ENCODE peak calls at places on chromosomes 13 and 19, in seven cellular contexts. W is mesendoderm, B is IMR-90, F is H1, M is H9, D is neuronal stem cell, U is trophoblast cell. G is an unnamed sample.

GRCh38 chr19:1365306-1365963 is 18.3 kb upstream of the NDUFS7 start:
- DNase-seq in W (no peak), B (no peak), F (no peak), M (no peak), D (no peak), U (no peak), G (no peak)

GRCh38 chr19:19602713-19603320 is 15.7 kb downstream of the PBX4 start:
- DNase-seq in W (no peak), B (no peak), F (no peak), M (no peak), D (no peak), U (no peak), G (no peak)

GRCh38 chr13:80256352-80256932 is 84.5 kb downstream of the SPRY2 start:
- DNase-seq in W (no peak), B (no peak), F (no peak), M (no peak), D (no peak), U (no peak), G (no peak)

GRCh38 chr13:113364371-113364932 is 522 bp upstream of the GRTP1 start:
- DNase-seq in W (no peak), B (no peak), F (no peak), M (no peak), D (peak), U (no peak), G (no peak)

GRCh38 chr19:5093297-5093858 is 124.5 kb downstream of the KDM4B start:
- DNase-seq in W (no peak), B (no peak), F (no peak), M (no peak), D (no peak), U (peak), G (no peak)

GRCh38 chr19:55619264-55619663 is 5.1 kb downstream of the ZNF784 start:
- DNase-seq in W (no peak), B (peak), F (no peak), M (no peak), D (no peak), U (no peak), G (peak)

GRCh38 chr13:90362718-90363117 is 984.8 kb upstream of the MIR17HG start:
- DNase-seq in W (no peak), B (peak), F (no peak), M (no peak), D (no peak), U (no peak), G (peak)

GRCh38 chr13:23979361-23980159 is 82.3 kb upstream of the C1QTNF9B start:
- DNase-seq in W (peak), B (peak), F (no peak), M (peak), D (peak), U (peak), G (peak)

GRCh38 chr13:79724348-79725103 is 243.6 kb downstream of the NDFIP2 start:
- DNase-seq in W (no peak), B (no peak), F (no peak), M (no peak), D (no peak), U (no peak), G (no peak)

GRCh38 chr19:54148158-54148557 is 10.6 kb downstream of the CNOT3 start:
- DNase-seq in W (no peak), B (no peak), F (no peak), M (no peak), D (no peak), U (no peak), G (no peak)

GRCh38 chr19:16062789-16063188 is 13.5 kb upstream of the TPM4 start:
- DNase-seq in W (peak), B (no peak), F (no peak), M (peak), D (no peak), U (peak), G (peak)
- H2BK5ac ChIP-seq in W (no peak), B (no peak), F (no peak), M (no peak), D (no peak), U (no peak), G (no peak)

GRCh38 chr13:42720116-42720857 is 61.1 kb upstream of the FAM216B start:
- DNase-seq in W (peak), B (peak), F (no peak), M (no peak), D (no peak), U (peak), G (peak)

GRCh38 chr13:42720858-42721219 is 60.5 kb upstream of the FAM216B start:
- DNase-seq in W (no peak), B (no peak), F (no peak), M (no peak), D (no peak), U (no peak), G (no peak)

GRCh38 chr13:42728507-42729180 is 52.7 kb upstream of the FAM216B start:
- DNase-seq in W (no peak), B (no peak), F (no peak), M (no peak), D (no peak), U (no peak), G (peak)

GRCh38 chr13:42722883-42723539 is 58.4 kb upstream of the FAM216B start:
- DNase-seq in W (no peak), B (no peak), F (no peak), M (no peak), D (no peak), U (no peak), G (no peak)
- H2BK5ac ChIP-seq in W (no peak), B (no peak), F (no peak), M (no peak), D (no peak), U (no peak), G (no peak)

GRCh38 chr13:101292711-101293110 is 123.6 kb downstream of the NALCN start:
- DNase-seq in W (no peak), B (peak), F (no peak), M (no peak), D (no peak), U (no peak), G (no peak)

GRCh38 chr13:101291647-101292515 is 124.4 kb downstream of the NALCN start:
- DNase-seq in W (no peak), B (peak), F (no peak), M (no peak), D (no peak), U (no peak), G (no peak)

GRCh38 chr13:101289764-101290163 is 126.5 kb downstream of the NALCN start:
- DNase-seq in W (peak), B (peak), F (peak), M (peak), D (peak), U (peak), G (peak)

GRCh38 chr13:101291216-101291615 is 125.1 kb downstream of the NALCN start:
- DNase-seq in W (no peak), B (peak), F (no peak), M (no peak), D (no peak), U (no peak), G (no peak)
- H2BK5ac ChIP-seq in W (no peak), B (no peak), F (no peak), M (no peak), D (no peak), U (no peak), G (no peak)

GRCh38 chr19:7333198-7334118 is 15.3 kb upstream of the ARHGEF18 start:
- DNase-seq in W (no peak), B (no peak), F (no peak), M (no peak), D (no peak), U (no peak), G (no peak)

GRCh38 chr19:7337380-7338194 is 11.2 kb upstream of the ARHGEF18 start:
- DNase-seq in W (no peak), B (no peak), F (no peak), M (no peak), D (no peak), U (no peak), G (no peak)

GRCh38 chr19:7331446-7331845 is 17.3 kb upstream of the ARHGEF18 start:
- DNase-seq in W (no peak), B (no peak), F (no peak), M (no peak), D (no peak), U (no peak), G (no peak)

GRCh38 chr19:7340959-7341837 is 7.5 kb upstream of the ARHGEF18 start:
- DNase-seq in W (peak), B (peak), F (peak), M (peak), D (peak), U (peak), G (peak)

DNA sequence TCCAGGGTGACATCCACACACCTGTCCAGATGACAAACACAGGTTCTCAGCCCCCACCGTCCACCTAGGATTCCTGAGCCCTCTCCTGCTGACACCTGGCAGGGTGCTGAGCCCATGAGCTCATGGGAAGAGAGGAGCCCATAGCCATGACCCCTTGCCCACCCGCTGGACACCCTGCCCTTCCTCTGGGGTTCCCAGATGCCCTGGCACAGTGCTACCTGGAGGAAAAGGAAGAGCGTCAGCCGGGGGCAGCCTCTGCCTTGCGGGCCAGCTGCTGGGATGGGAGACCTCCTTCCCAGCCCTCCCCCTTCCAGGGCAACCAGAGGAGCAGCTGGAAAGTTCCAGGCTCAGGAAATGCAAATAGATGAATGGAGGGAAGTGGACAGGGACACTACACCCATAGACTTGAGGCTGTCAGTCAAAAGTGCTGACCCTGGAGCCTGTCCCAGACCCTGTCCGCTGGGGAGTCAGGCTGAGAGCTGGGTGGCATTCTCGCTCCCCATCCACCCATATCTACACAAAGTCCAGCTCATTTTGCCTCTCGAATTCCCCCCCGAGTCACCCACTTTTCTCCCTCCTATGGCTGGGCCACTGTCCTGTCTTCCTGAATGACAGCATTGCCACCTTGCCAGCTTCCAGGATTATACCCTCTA is 12.3 kb upstream of the ARHGEF18 start:
- DNase-seq in W (no peak), B (no peak), F (no peak), M (no peak), D (no peak), U (no peak), G (no peak)
- H2BK5ac ChIP-seq in W (no peak), B (no peak), F (no peak), M (no peak), D (no peak), U (no peak), G (no peak)

DNA sequence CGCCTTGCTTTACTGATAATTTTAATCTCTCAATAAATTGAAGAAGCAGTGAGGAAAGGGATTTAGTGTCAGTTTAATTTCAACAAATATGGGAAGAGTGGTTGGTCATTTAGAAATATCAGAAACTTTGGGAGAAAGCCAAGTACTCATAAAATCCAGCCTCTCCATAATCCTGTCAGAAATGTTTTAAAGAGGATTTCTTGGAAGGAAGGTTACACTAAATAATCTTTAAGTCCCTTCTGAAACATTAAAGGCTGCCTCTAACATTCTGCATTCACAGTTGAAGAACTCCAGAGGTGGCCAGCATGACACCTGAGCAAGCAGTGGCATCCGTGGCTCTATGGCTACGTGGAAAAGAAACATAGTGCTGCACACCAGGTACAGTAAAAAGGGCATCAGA is 378.5 kb downstream of the ENOX1 start:
- DNase-seq in W (no peak), B (no peak), F (no peak), M (no peak), D (no peak), U (no peak), G (no peak)
- H2BK5ac ChIP-seq in W (no peak), B (no peak), F (no peak), M (no peak), D (no peak), U (no peak), G (no peak)

G was measured in mesenchymal stem cell.